ENCODE peak calls at places on chromosomes 2 and 18, in ten cellular contexts. J, N, V, P, E, L, M, B, T and U are unnamed samples.

GRCh38 chr18:14189858-14190257 is 57.6 kb upstream of the ZNF519 start:
- DNase-seq in J (no peak), N (no peak), V (no peak), P (peak; percentile 40), E (no peak), L (no peak), M (no peak), B (no peak), T (peak; percentile 10), U (peak; percentile 57)

GRCh38 chr18:31102020-31102684 is at the start of gene DSC2:
- DNase-seq in J (no peak), N (no peak), V (peak; percentile 41), P (peak; percentile 69), E (peak; percentile 88), L (no peak), M (peak; percentile 72), B (peak; percentile 44), T (no peak), U (peak; percentile 52)

GRCh38 chr2:231187736-231188505 is 10.5 kb upstream of the ARMC9 start:
- DNase-seq in J (no peak), N (no peak), V (no peak), P (no peak), E (no peak), L (no peak), M (no peak), B (no peak), T (peak; percentile 98), U (no peak)

GRCh38 chr2:107285621-107286303 is 399.8 kb upstream of the ST6GAL2 start:
- DNase-seq in J (no peak), N (no peak), V (no peak), P (no peak), E (no peak), L (no peak), M (no peak), B (no peak), T (no peak), U (no peak)

GRCh38 chr18:79400091-79400590 is 4.4 kb downstream of the NFATC1 start:
- DNase-seq in J (no peak), N (no peak), V (no peak), P (no peak), E (peak; percentile 30), L (peak; percentile 48), M (no peak), B (peak; percentile 74), T (peak; percentile 53), U (no peak)

GRCh38 chr18:48007955-48008701 is 77.7 kb upstream of the SMAD2 start:
- DNase-seq in J (peak; percentile 70), N (no peak), V (peak; percentile 66), P (peak; percentile 76), E (peak; percentile 82), L (peak; percentile 61), M (no peak), B (peak; percentile 44), T (peak; percentile 66), U (peak; percentile 72)

GRCh38 chr2:63881208-63881607 is 39.5 kb downstream of the UGP2 start:
- DNase-seq in J (no peak), N (no peak), V (no peak), P (no peak), E (peak; percentile 26), L (no peak), M (no peak), B (no peak), T (no peak), U (no peak)

GRCh38 chr2:240024766-240025165 is 376 bp downstream of the NDUFA10 start:
- DNase-seq in J (no peak), N (no peak), V (no peak), P (no peak), E (no peak), L (peak; percentile 12), M (no peak), B (no peak), T (peak; percentile 5), U (peak; percentile 5)

GRCh38 chr2:239590276-239590675 is 189.5 kb upstream of the HDAC4 start:
- DNase-seq in J (no peak), N (no peak), V (no peak), P (no peak), E (no peak), L (no peak), M (no peak), B (no peak), T (no peak), U (no peak)

DNA sequence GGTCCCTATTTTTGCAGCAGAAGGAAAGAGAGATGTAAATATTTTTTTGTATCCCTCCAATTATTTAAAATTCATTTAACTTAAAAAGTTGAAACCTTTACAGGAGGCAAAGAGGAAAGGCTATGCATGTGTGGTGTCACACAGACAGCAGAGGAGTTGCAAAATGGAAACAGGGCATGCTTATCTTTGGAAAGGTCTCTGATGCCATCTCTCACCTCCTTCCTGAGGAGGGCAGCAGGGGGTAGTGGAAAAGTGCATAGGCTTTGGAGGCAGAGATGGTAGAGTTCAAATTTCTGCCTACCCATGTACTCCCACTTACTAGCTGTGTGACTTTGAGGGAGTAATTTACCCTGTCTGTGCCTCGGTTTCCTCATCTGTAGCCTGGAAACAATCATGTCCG is 99.6 kb upstream of the MCFD2 start:
- DNase-seq in J (no peak), N (no peak), V (no peak), P (peak; percentile 22), E (no peak), L (no peak), M (no peak), B (no peak), T (no peak), U (peak; percentile 40)
- TF ChIP-seq CTCF in J (no peak), N (no peak), V (no peak), P (no peak), E (no peak), L (no peak), M (peak; percentile 21), B (no peak), T (no peak), U (no peak)

GRCh38 chr2:101349893-101350662 is 37.2 kb downstream of the CREG2 start:
- DNase-seq in J (no peak), N (peak; percentile 38), V (no peak), P (no peak), E (no peak), L (no peak), M (no peak), B (no peak), T (peak; percentile 51), U (peak; percentile 20)
- TF ChIP-seq CTCF in J (peak; percentile 9), N (peak; percentile 56), V (peak; percentile 31), P (no peak), E (peak; percentile 27), L (peak; percentile 26), M (no peak), B (no peak), T (peak; percentile 60), U (no peak)

DNA sequence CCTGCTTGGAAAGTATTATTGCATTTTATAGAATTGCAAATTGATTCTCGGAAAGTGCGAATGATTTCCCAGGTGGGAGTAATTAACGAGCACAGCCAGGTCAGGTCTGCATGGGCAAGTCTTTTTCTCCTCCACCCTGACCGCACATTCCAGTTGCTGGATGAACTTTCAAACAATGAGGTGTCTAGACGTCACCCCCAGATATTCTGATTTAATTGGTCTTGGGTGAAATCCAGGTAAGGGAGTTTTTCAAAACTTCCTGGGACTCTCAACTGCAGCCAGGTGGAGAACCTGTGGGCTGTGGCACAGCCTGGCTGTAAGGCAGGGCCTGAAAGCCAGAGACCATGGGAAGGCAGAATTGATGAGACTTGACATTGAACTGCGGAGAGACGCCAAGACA is 15.9 kb upstream of the RNF152 start:
- DNase-seq in J (no peak), N (no peak), V (no peak), P (no peak), E (no peak), L (no peak), M (no peak), B (no peak), T (no peak), U (no peak)
- TF ChIP-seq CTCF in J (no peak), N (no peak), V (no peak), P (no peak), E (no peak), L (no peak), M (no peak), B (no peak), T (no peak), U (no peak)

DNA sequence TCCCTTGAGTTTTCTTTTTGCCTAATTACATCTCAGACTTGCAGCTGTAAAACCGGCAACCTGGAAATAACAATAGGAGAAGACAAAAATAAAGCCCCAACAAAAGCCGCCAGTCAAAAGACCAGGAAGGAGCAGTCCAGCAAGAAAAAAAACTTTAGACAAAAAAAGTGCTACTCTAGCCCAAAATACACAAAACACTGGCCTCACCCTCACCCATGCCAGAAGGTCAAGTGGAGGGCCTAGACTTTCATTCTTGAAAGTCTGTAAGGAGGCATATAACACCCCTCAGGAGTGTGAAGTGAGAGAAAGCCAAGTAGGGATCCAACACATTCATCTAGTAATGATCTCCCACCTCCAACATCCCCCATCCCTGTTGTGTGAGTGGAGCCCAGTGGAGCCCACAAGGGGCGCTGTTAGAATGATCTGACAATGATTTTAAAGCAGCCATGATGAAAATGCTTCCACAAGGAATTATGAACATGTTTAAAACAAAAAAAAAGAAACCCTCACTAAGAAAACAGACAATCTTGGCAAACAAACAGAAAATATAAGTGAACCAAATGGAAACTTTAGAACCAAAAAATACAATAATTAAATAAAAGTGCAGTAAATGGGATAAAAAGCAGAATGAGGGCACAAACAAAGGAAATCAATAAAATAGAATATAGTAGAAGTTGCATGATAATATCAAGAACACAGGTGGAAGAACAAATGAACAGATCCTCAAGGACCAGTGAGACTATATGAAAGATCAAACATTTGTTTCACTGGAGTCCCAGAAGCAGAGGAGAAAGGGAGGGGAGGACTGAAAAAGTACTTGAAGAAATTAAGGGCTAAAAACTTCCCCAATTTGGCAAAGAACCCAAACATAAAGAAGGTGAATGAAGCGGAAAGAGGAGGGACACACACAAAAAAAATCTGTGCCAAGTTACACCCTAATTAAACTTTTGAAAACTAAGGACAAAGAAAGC is 23.9 kb downstream of the SESTD1 start:
- DNase-seq in J (no peak), N (no peak), V (no peak), P (peak; percentile 30), E (peak; percentile 25), L (no peak), M (no peak), B (no peak), T (no peak), U (no peak)
- TF ChIP-seq CTCF in J (peak; percentile 49), N (no peak), V (peak; percentile 40), P (peak; percentile 23), E (no peak), L (peak; percentile 20), M (no peak), B (no peak), T (peak; percentile 14), U (no peak)

DNA sequence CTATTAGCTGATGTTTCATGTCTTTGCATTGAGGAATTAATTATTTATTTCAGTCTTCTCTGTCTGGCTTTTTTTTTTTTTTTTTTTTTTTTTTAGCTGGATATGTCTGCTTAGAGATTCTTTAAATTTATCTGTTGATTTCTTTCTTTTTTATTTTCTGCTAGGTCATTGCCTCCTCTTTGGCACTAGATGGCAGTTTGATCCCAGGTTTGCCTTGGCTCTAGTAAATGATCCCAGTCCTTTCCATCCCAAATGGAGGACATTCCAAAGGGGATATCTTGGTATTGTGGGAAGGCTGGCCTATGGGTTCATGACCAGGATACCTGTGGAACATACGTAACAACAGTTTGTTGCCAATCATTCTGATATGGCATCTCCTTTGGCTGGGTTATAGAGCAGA is 339.5 kb upstream of the GCFC2 start:
- DNase-seq in J (peak; percentile 10), N (no peak), V (no peak), P (no peak), E (no peak), L (no peak), M (no peak), B (no peak), T (no peak), U (no peak)
- TF ChIP-seq CTCF in J (no peak), N (no peak), V (peak; percentile 22), P (no peak), E (no peak), L (peak; percentile 23), M (no peak), B (no peak), T (no peak), U (no peak)